ENCODE peak calls at places on chromosomes 2 and 18, in nine cellular contexts. One of them, this sample, is unnamed.

GRCh38 chr18:38586327-38586726 is 1020.7 kb upstream of the CELF4 start:
- DNase-seq in retina: no peak
- DNase-seq in stimulated activated CD4-positive, alpha-beta T cell treated with anti-CD3 and anti-CD28 coated beads, Interleukin-2, amount 100 ng/mL, for 48 hours: no peak
- DNase-seq in Right ventricle myocardium superior: no peak
- DNase-seq in HS-27A: no peak
- DNase-seq in fibroblast of mammary gland: no peak
- DNase-seq in activated CD4-positive, alpha-beta memory T cell treated with anti-CD3 and anti-CD28 coated beads, Interleukin-2, amount 10 ng/mL, durations not matched to agents 7 days and 5 days: no peak
- DNase-seq in M059J: no peak
- DNase-seq in T-helper 1 cell: no peak
- DNase-seq in this sample: no peak

GRCh38 chr2:72815655-72816268 is 10.1 kb downstream of the EXOC6B start:
- DNase-seq in stimulated activated CD4-positive, alpha-beta T cell treated with anti-CD3 and anti-CD28 coated beads, Interleukin-2, amount 100 ng/mL, for 48 hours: no peak
- DNase-seq in Right ventricle myocardium superior: no peak
- DNase-seq in fibroblast of mammary gland: no peak
- DNase-seq in activated CD4-positive, alpha-beta memory T cell treated with anti-CD3 and anti-CD28 coated beads, Interleukin-2, amount 10 ng/mL, durations not matched to agents 7 days and 5 days: no peak
- DNase-seq in HS-27A: no peak
- DNase-seq in retina: no peak
- DNase-seq in M059J: no peak
- DNase-seq in T-helper 1 cell: no peak
- DNase-seq in this sample: no peak

GRCh38 chr2:178142274-178143065 is 30.2 kb downstream of the RBM45 start:
- DNase-seq in activated CD4-positive, alpha-beta memory T cell treated with anti-CD3 and anti-CD28 coated beads, Interleukin-2, amount 10 ng/mL, durations not matched to agents 7 days and 5 days: no peak
- DNase-seq in retina: no peak
- DNase-seq in Right ventricle myocardium superior: no peak
- DNase-seq in HS-27A: no peak
- DNase-seq in M059J: peak
- DNase-seq in fibroblast of mammary gland: peak
- DNase-seq in stimulated activated CD4-positive, alpha-beta T cell treated with anti-CD3 and anti-CD28 coated beads, Interleukin-2, amount 100 ng/mL, for 48 hours: no peak
- DNase-seq in T-helper 1 cell: no peak
- DNase-seq in this sample: no peak

GRCh38 chr2:222982010-222982908 is 69.7 kb upstream of the KCNE4 start:
- DNase-seq in Right ventricle myocardium superior: no peak
- DNase-seq in activated CD4-positive, alpha-beta memory T cell treated with anti-CD3 and anti-CD28 coated beads, Interleukin-2, amount 10 ng/mL, durations not matched to agents 7 days and 5 days: no peak
- DNase-seq in M059J: peak
- DNase-seq in HS-27A: peak
- DNase-seq in fibroblast of mammary gland: peak
- DNase-seq in T-helper 1 cell: no peak
- DNase-seq in retina: peak
- DNase-seq in stimulated activated CD4-positive, alpha-beta T cell treated with anti-CD3 and anti-CD28 coated beads, Interleukin-2, amount 100 ng/mL, for 48 hours: no peak
- DNase-seq in this sample: no peak

GRCh38 chr2:191515536-191515935 is 162.4 kb upstream of the NABP1 start:
- DNase-seq in HS-27A: no peak
- DNase-seq in activated CD4-positive, alpha-beta memory T cell treated with anti-CD3 and anti-CD28 coated beads, Interleukin-2, amount 10 ng/mL, durations not matched to agents 7 days and 5 days: no peak
- DNase-seq in T-helper 1 cell: no peak
- DNase-seq in M059J: no peak
- DNase-seq in Right ventricle myocardium superior: no peak
- DNase-seq in fibroblast of mammary gland: no peak
- DNase-seq in retina: peak
- DNase-seq in stimulated activated CD4-positive, alpha-beta T cell treated with anti-CD3 and anti-CD28 coated beads, Interleukin-2, amount 100 ng/mL, for 48 hours: no peak
- DNase-seq in this sample: no peak

GRCh38 chr2:160247295-160247694 is 47.2 kb upstream of the ITGB6 start:
- DNase-seq in fibroblast of mammary gland: no peak
- DNase-seq in Right ventricle myocardium superior: no peak
- DNase-seq in activated CD4-positive, alpha-beta memory T cell treated with anti-CD3 and anti-CD28 coated beads, Interleukin-2, amount 10 ng/mL, durations not matched to agents 7 days and 5 days: no peak
- DNase-seq in HS-27A: no peak
- DNase-seq in T-helper 1 cell: no peak
- DNase-seq in stimulated activated CD4-positive, alpha-beta T cell treated with anti-CD3 and anti-CD28 coated beads, Interleukin-2, amount 100 ng/mL, for 48 hours: no peak
- DNase-seq in M059J: peak
- DNase-seq in retina: no peak
- DNase-seq in this sample: no peak

GRCh38 chr2:214628091-214628490 is 181.4 kb downstream of the BARD1 start:
- DNase-seq in activated CD4-positive, alpha-beta memory T cell treated with anti-CD3 and anti-CD28 coated beads, Interleukin-2, amount 10 ng/mL, durations not matched to agents 7 days and 5 days: no peak
- DNase-seq in fibroblast of mammary gland: no peak
- DNase-seq in stimulated activated CD4-positive, alpha-beta T cell treated with anti-CD3 and anti-CD28 coated beads, Interleukin-2, amount 100 ng/mL, for 48 hours: no peak
- DNase-seq in retina: no peak
- DNase-seq in M059J: peak
- DNase-seq in T-helper 1 cell: no peak
- DNase-seq in HS-27A: no peak
- DNase-seq in Right ventricle myocardium superior: no peak
- DNase-seq in this sample: no peak

GRCh38 chr2:42960835-42961165 is 168.4 kb upstream of the HAAO start:
- DNase-seq in HS-27A: no peak
- DNase-seq in T-helper 1 cell: no peak
- DNase-seq in fibroblast of mammary gland: peak
- DNase-seq in M059J: no peak
- DNase-seq in retina: no peak
- DNase-seq in stimulated activated CD4-positive, alpha-beta T cell treated with anti-CD3 and anti-CD28 coated beads, Interleukin-2, amount 100 ng/mL, for 48 hours: no peak
- DNase-seq in activated CD4-positive, alpha-beta memory T cell treated with anti-CD3 and anti-CD28 coated beads, Interleukin-2, amount 10 ng/mL, durations not matched to agents 7 days and 5 days: no peak
- DNase-seq in Right ventricle myocardium superior: no peak
- DNase-seq in this sample: no peak

GRCh38 chr18:326846-327245 is 59.0 kb upstream of the THOC1 start:
- DNase-seq in retina: no peak
- DNase-seq in M059J: no peak
- DNase-seq in fibroblast of mammary gland: no peak
- DNase-seq in T-helper 1 cell: no peak
- DNase-seq in Right ventricle myocardium superior: no peak
- DNase-seq in HS-27A: no peak
- DNase-seq in activated CD4-positive, alpha-beta memory T cell treated with anti-CD3 and anti-CD28 coated beads, Interleukin-2, amount 10 ng/mL, durations not matched to agents 7 days and 5 days: no peak
- DNase-seq in stimulated activated CD4-positive, alpha-beta T cell treated with anti-CD3 and anti-CD28 coated beads, Interleukin-2, amount 100 ng/mL, for 48 hours: no peak
- DNase-seq in this sample: no peak

GRCh38 chr2:217797661-217798069 is 205.1 kb downstream of the TNS1 start:
- DNase-seq in HS-27A: no peak
- DNase-seq in stimulated activated CD4-positive, alpha-beta T cell treated with anti-CD3 and anti-CD28 coated beads, Interleukin-2, amount 100 ng/mL, for 48 hours: no peak
- DNase-seq in T-helper 1 cell: no peak
- DNase-seq in retina: no peak
- DNase-seq in Right ventricle myocardium superior: peak
- DNase-seq in M059J: no peak
- DNase-seq in fibroblast of mammary gland: peak
- DNase-seq in activated CD4-positive, alpha-beta memory T cell treated with anti-CD3 and anti-CD28 coated beads, Interleukin-2, amount 10 ng/mL, durations not matched to agents 7 days and 5 days: peak
- DNase-seq in this sample: no peak

GRCh38 chr18:49227456-49227855 is 233.0 kb downstream of the DYM start:
- DNase-seq in HS-27A: no peak
- DNase-seq in retina: no peak
- DNase-seq in T-helper 1 cell: no peak
- DNase-seq in stimulated activated CD4-positive, alpha-beta T cell treated with anti-CD3 and anti-CD28 coated beads, Interleukin-2, amount 100 ng/mL, for 48 hours: peak
- DNase-seq in M059J: no peak
- DNase-seq in fibroblast of mammary gland: no peak
- DNase-seq in activated CD4-positive, alpha-beta memory T cell treated with anti-CD3 and anti-CD28 coated beads, Interleukin-2, amount 10 ng/mL, durations not matched to agents 7 days and 5 days: peak
- DNase-seq in Right ventricle myocardium superior: no peak
- DNase-seq in this sample: peak

GRCh38 chr2:188721231-188721630 is 252.9 kb upstream of the COL3A1 start:
- DNase-seq in retina: no peak
- DNase-seq in HS-27A: no peak
- DNase-seq in Right ventricle myocardium superior: no peak
- DNase-seq in stimulated activated CD4-positive, alpha-beta T cell treated with anti-CD3 and anti-CD28 coated beads, Interleukin-2, amount 100 ng/mL, for 48 hours: no peak
- DNase-seq in M059J: no peak
- DNase-seq in activated CD4-positive, alpha-beta memory T cell treated with anti-CD3 and anti-CD28 coated beads, Interleukin-2, amount 10 ng/mL, durations not matched to agents 7 days and 5 days: no peak
- DNase-seq in fibroblast of mammary gland: peak
- DNase-seq in T-helper 1 cell: no peak
- DNase-seq in this sample: no peak

GRCh38 chr2:100616841-100617390 is 54.1 kb downstream of the PDCL3 start:
- DNase-seq in HS-27A: no peak
- DNase-seq in stimulated activated CD4-positive, alpha-beta T cell treated with anti-CD3 and anti-CD28 coated beads, Interleukin-2, amount 100 ng/mL, for 48 hours: no peak
- DNase-seq in Right ventricle myocardium superior: no peak
- DNase-seq in activated CD4-positive, alpha-beta memory T cell treated with anti-CD3 and anti-CD28 coated beads, Interleukin-2, amount 10 ng/mL, durations not matched to agents 7 days and 5 days: no peak
- DNase-seq in fibroblast of mammary gland: no peak
- DNase-seq in retina: no peak
- DNase-seq in M059J: no peak
- DNase-seq in T-helper 1 cell: no peak
- DNase-seq in this sample: peak

GRCh38 chr2:6657872-6658271 is 207.8 kb downstream of the CMPK2 start:
- DNase-seq in Right ventricle myocardium superior: no peak
- DNase-seq in fibroblast of mammary gland: no peak
- DNase-seq in HS-27A: no peak
- DNase-seq in stimulated activated CD4-positive, alpha-beta T cell treated with anti-CD3 and anti-CD28 coated beads, Interleukin-2, amount 100 ng/mL, for 48 hours: no peak
- DNase-seq in retina: no peak
- DNase-seq in M059J: no peak
- DNase-seq in activated CD4-positive, alpha-beta memory T cell treated with anti-CD3 and anti-CD28 coated beads, Interleukin-2, amount 10 ng/mL, durations not matched to agents 7 days and 5 days: no peak
- DNase-seq in T-helper 1 cell: no peak
- DNase-seq in this sample: no peak

GRCh38 chr2:137913169-137913568 is 51.1 kb upstream of the HNMT start:
- DNase-seq in retina: no peak
- DNase-seq in T-helper 1 cell: no peak
- DNase-seq in activated CD4-positive, alpha-beta memory T cell treated with anti-CD3 and anti-CD28 coated beads, Interleukin-2, amount 10 ng/mL, durations not matched to agents 7 days and 5 days: no peak
- DNase-seq in HS-27A: no peak
- DNase-seq in M059J: no peak
- DNase-seq in fibroblast of mammary gland: no peak
- DNase-seq in Right ventricle myocardium superior: no peak
- DNase-seq in stimulated activated CD4-positive, alpha-beta T cell treated with anti-CD3 and anti-CD28 coated beads, Interleukin-2, amount 100 ng/mL, for 48 hours: no peak
- DNase-seq in this sample: no peak

GRCh38 chr2:206915136-206915535 is 24.2 kb upstream of the CPO start:
- DNase-seq in HS-27A: peak
- DNase-seq in Right ventricle myocardium superior: no peak
- DNase-seq in T-helper 1 cell: no peak
- DNase-seq in stimulated activated CD4-positive, alpha-beta T cell treated with anti-CD3 and anti-CD28 coated beads, Interleukin-2, amount 100 ng/mL, for 48 hours: no peak
- DNase-seq in fibroblast of mammary gland: peak
- DNase-seq in activated CD4-positive, alpha-beta memory T cell treated with anti-CD3 and anti-CD28 coated beads, Interleukin-2, amount 10 ng/mL, durations not matched to agents 7 days and 5 days: no peak
- DNase-seq in M059J: peak
- DNase-seq in retina: peak
- DNase-seq in this sample: no peak

GRCh38 chr18:80210312-80211083 is 36.8 kb downstream of the PARD6G start:
- DNase-seq in Right ventricle myocardium superior: no peak
- DNase-seq in T-helper 1 cell: no peak
- DNase-seq in fibroblast of mammary gland: no peak
- DNase-seq in M059J: peak
- DNase-seq in activated CD4-positive, alpha-beta memory T cell treated with anti-CD3 and anti-CD28 coated beads, Interleukin-2, amount 10 ng/mL, durations not matched to agents 7 days and 5 days: no peak
- DNase-seq in HS-27A: no peak
- DNase-seq in stimulated activated CD4-positive, alpha-beta T cell treated with anti-CD3 and anti-CD28 coated beads, Interleukin-2, amount 100 ng/mL, for 48 hours: no peak
- DNase-seq in retina: no peak
- DNase-seq in this sample: no peak

GRCh38 chr2:29006092-29006985 is 25.2 kb downstream of the TOGARAM2 start:
- DNase-seq in HS-27A: no peak
- DNase-seq in Right ventricle myocardium superior: peak
- DNase-seq in activated CD4-positive, alpha-beta memory T cell treated with anti-CD3 and anti-CD28 coated beads, Interleukin-2, amount 10 ng/mL, durations not matched to agents 7 days and 5 days: no peak
- DNase-seq in fibroblast of mammary gland: no peak
- DNase-seq in retina: no peak
- DNase-seq in T-helper 1 cell: no peak
- DNase-seq in M059J: no peak
- DNase-seq in stimulated activated CD4-positive, alpha-beta T cell treated with anti-CD3 and anti-CD28 coated beads, Interleukin-2, amount 100 ng/mL, for 48 hours: no peak
- DNase-seq in this sample: no peak

GRCh38 chr2:239276813-239277193 is 124.0 kb downstream of the HDAC4 start:
- DNase-seq in fibroblast of mammary gland: no peak
- DNase-seq in retina: no peak
- DNase-seq in activated CD4-positive, alpha-beta memory T cell treated with anti-CD3 and anti-CD28 coated beads, Interleukin-2, amount 10 ng/mL, durations not matched to agents 7 days and 5 days: no peak
- DNase-seq in HS-27A: no peak
- DNase-seq in Right ventricle myocardium superior: no peak
- DNase-seq in T-helper 1 cell: no peak
- DNase-seq in stimulated activated CD4-positive, alpha-beta T cell treated with anti-CD3 and anti-CD28 coated beads, Interleukin-2, amount 100 ng/mL, for 48 hours: no peak
- DNase-seq in M059J: no peak
- DNase-seq in this sample: peak

GRCh38 chr2:136492901-136493300 is 272.4 kb upstream of the THSD7B start:
- DNase-seq in activated CD4-positive, alpha-beta memory T cell treated with anti-CD3 and anti-CD28 coated beads, Interleukin-2, amount 10 ng/mL, durations not matched to agents 7 days and 5 days: no peak
- DNase-seq in HS-27A: no peak
- DNase-seq in fibroblast of mammary gland: peak
- DNase-seq in Right ventricle myocardium superior: no peak
- DNase-seq in M059J: no peak
- DNase-seq in stimulated activated CD4-positive, alpha-beta T cell treated with anti-CD3 and anti-CD28 coated beads, Interleukin-2, amount 100 ng/mL, for 48 hours: no peak
- DNase-seq in retina: no peak
- DNase-seq in T-helper 1 cell: no peak
- DNase-seq in this sample: no peak

GRCh38 chr2:105176429-105176828 is 65.1 kb upstream of the GPR45 start:
- DNase-seq in Right ventricle myocardium superior: no peak
- DNase-seq in activated CD4-positive, alpha-beta memory T cell treated with anti-CD3 and anti-CD28 coated beads, Interleukin-2, amount 10 ng/mL, durations not matched to agents 7 days and 5 days: no peak
- DNase-seq in T-helper 1 cell: no peak
- DNase-seq in retina: no peak
- DNase-seq in HS-27A: no peak
- DNase-seq in M059J: no peak
- DNase-seq in fibroblast of mammary gland: no peak
- DNase-seq in stimulated activated CD4-positive, alpha-beta T cell treated with anti-CD3 and anti-CD28 coated beads, Interleukin-2, amount 100 ng/mL, for 48 hours: no peak
- DNase-seq in this sample: no peak

GRCh38 chr2:77271262-77271661 is 250.9 kb downstream of the LRRTM4 start:
- DNase-seq in HS-27A: no peak
- DNase-seq in activated CD4-positive, alpha-beta memory T cell treated with anti-CD3 and anti-CD28 coated beads, Interleukin-2, amount 10 ng/mL, durations not matched to agents 7 days and 5 days: no peak
- DNase-seq in fibroblast of mammary gland: no peak
- DNase-seq in M059J: no peak
- DNase-seq in Right ventricle myocardium superior: no peak
- DNase-seq in T-helper 1 cell: no peak
- DNase-seq in retina: no peak
- DNase-seq in stimulated activated CD4-positive, alpha-beta T cell treated with anti-CD3 and anti-CD28 coated beads, Interleukin-2, amount 100 ng/mL, for 48 hours: no peak
- DNase-seq in this sample: no peak

GRCh38 chr2:62506421-62506750 is 391 bp upstream of the TMEM17 start:
- DNase-seq in T-helper 1 cell: no peak
- DNase-seq in retina: no peak
- DNase-seq in fibroblast of mammary gland: no peak
- DNase-seq in Right ventricle myocardium superior: no peak
- DNase-seq in activated CD4-positive, alpha-beta memory T cell treated with anti-CD3 and anti-CD28 coated beads, Interleukin-2, amount 10 ng/mL, durations not matched to agents 7 days and 5 days: no peak
- DNase-seq in stimulated activated CD4-positive, alpha-beta T cell treated with anti-CD3 and anti-CD28 coated beads, Interleukin-2, amount 100 ng/mL, for 48 hours: no peak
- DNase-seq in M059J: no peak
- DNase-seq in HS-27A: no peak
- DNase-seq in this sample: no peak

This sample was measured in activated CD8-positive, alpha-beta memory T cell treated with anti-CD3 and anti-CD28 coated beads, Interleukin-2, amount 50 U/mL, for 48 hours.